ENCODE peak calls at places on chromosomes 2 and 18, in nine cellular contexts. One of them, this sample, is unnamed.

GRCh38 chr2:64652231-64653173 is 1.2 kb downstream of the SERTAD2 start:
- DNase-seq in MG63: peak
- DNase-seq in naive thymus-derived CD8-positive, alpha-beta T cell: no peak
- DNase-seq in tibial artery: peak
- DNase-seq in EL: peak
- DNase-seq in non-pigmented ciliary epithelial cell: no peak
- DNase-seq in AG04450: no peak
- DNase-seq in ascending aorta: peak
- DNase-seq in sigmoid colon: peak
- DNase-seq in this sample: peak

GRCh38 chr2:45607701-45608100 is 3.4 kb downstream of the SRBD1 start:
- DNase-seq in EL: peak
- DNase-seq in AG04450: no peak
- DNase-seq in sigmoid colon: no peak
- DNase-seq in tibial artery: no peak
- DNase-seq in naive thymus-derived CD8-positive, alpha-beta T cell: no peak
- DNase-seq in MG63: no peak
- DNase-seq in non-pigmented ciliary epithelial cell: no peak
- DNase-seq in ascending aorta: no peak
- DNase-seq in this sample: peak

GRCh38 chr2:151333083-151333482 is 24.3 kb upstream of the TNFAIP6 start:
- DNase-seq in sigmoid colon: no peak
- DNase-seq in ascending aorta: no peak
- DNase-seq in naive thymus-derived CD8-positive, alpha-beta T cell: no peak
- DNase-seq in non-pigmented ciliary epithelial cell: no peak
- DNase-seq in tibial artery: no peak
- DNase-seq in EL: no peak
- DNase-seq in MG63: no peak
- DNase-seq in AG04450: no peak
- DNase-seq in this sample: no peak

GRCh38 chr2:231299267-231299666 is 96.2 kb upstream of the B3GNT7 start:
- DNase-seq in sigmoid colon: no peak
- DNase-seq in naive thymus-derived CD8-positive, alpha-beta T cell: no peak
- DNase-seq in AG04450: no peak
- DNase-seq in MG63: no peak
- DNase-seq in ascending aorta: no peak
- DNase-seq in non-pigmented ciliary epithelial cell: no peak
- DNase-seq in tibial artery: no peak
- DNase-seq in EL: no peak
- DNase-seq in this sample: no peak

GRCh38 chr18:39389800-39390379 is 1824.3 kb upstream of the CELF4 start:
- DNase-seq in tibial artery: no peak
- DNase-seq in AG04450: no peak
- DNase-seq in sigmoid colon: no peak
- DNase-seq in ascending aorta: no peak
- DNase-seq in MG63: peak
- DNase-seq in EL: peak
- DNase-seq in non-pigmented ciliary epithelial cell: no peak
- DNase-seq in naive thymus-derived CD8-positive, alpha-beta T cell: no peak
- DNase-seq in this sample: no peak

GRCh38 chr2:3602553-3603339 is 7.8 kb downstream of the COLEC11 start:
- DNase-seq in ascending aorta: no peak
- DNase-seq in AG04450: no peak
- DNase-seq in naive thymus-derived CD8-positive, alpha-beta T cell: no peak
- DNase-seq in tibial artery: no peak
- DNase-seq in sigmoid colon: peak
- DNase-seq in non-pigmented ciliary epithelial cell: no peak
- DNase-seq in EL: no peak
- DNase-seq in MG63: no peak
- DNase-seq in this sample: no peak

GRCh38 chr2:69816923-69817542 is 12.4 kb upstream of the GMCL1 start:
- DNase-seq in MG63: peak
- DNase-seq in ascending aorta: peak
- DNase-seq in non-pigmented ciliary epithelial cell: peak
- DNase-seq in sigmoid colon: peak
- DNase-seq in naive thymus-derived CD8-positive, alpha-beta T cell: peak
- DNase-seq in tibial artery: peak
- DNase-seq in EL: peak
- DNase-seq in AG04450: peak
- DNase-seq in this sample: peak

GRCh38 chr2:187429989-187430388 is 18.1 kb downstream of the CALCRL start:
- DNase-seq in ascending aorta: no peak
- DNase-seq in MG63: no peak
- DNase-seq in naive thymus-derived CD8-positive, alpha-beta T cell: no peak
- DNase-seq in tibial artery: no peak
- DNase-seq in EL: peak
- DNase-seq in AG04450: no peak
- DNase-seq in non-pigmented ciliary epithelial cell: peak
- DNase-seq in sigmoid colon: no peak
- DNase-seq in this sample: peak

GRCh38 chr18:7940976-7941375 is 373.9 kb downstream of the PTPRM start:
- DNase-seq in naive thymus-derived CD8-positive, alpha-beta T cell: no peak
- DNase-seq in AG04450: no peak
- DNase-seq in MG63: no peak
- DNase-seq in sigmoid colon: no peak
- DNase-seq in ascending aorta: no peak
- DNase-seq in non-pigmented ciliary epithelial cell: no peak
- DNase-seq in tibial artery: no peak
- DNase-seq in EL: no peak
- DNase-seq in this sample: no peak

GRCh38 chr18:76764296-76764901 is 58.0 kb upstream of the ZNF236 start:
- DNase-seq in EL: no peak
- DNase-seq in AG04450: no peak
- DNase-seq in sigmoid colon: no peak
- DNase-seq in MG63: no peak
- DNase-seq in non-pigmented ciliary epithelial cell: no peak
- DNase-seq in naive thymus-derived CD8-positive, alpha-beta T cell: no peak
- DNase-seq in ascending aorta: no peak
- DNase-seq in tibial artery: no peak
- DNase-seq in this sample: no peak

GRCh38 chr2:59068255-59068654 is 827.1 kb upstream of the FANCL start:
- DNase-seq in non-pigmented ciliary epithelial cell: no peak
- DNase-seq in naive thymus-derived CD8-positive, alpha-beta T cell: no peak
- DNase-seq in ascending aorta: no peak
- DNase-seq in tibial artery: no peak
- DNase-seq in AG04450: no peak
- DNase-seq in MG63: no peak
- DNase-seq in EL: no peak
- DNase-seq in sigmoid colon: peak
- DNase-seq in this sample: no peak

GRCh38 chr2:44902767-44903166 is 38.7 kb upstream of the SIX3 start:
- DNase-seq in non-pigmented ciliary epithelial cell: no peak
- DNase-seq in tibial artery: no peak
- DNase-seq in AG04450: no peak
- DNase-seq in ascending aorta: no peak
- DNase-seq in MG63: no peak
- DNase-seq in sigmoid colon: no peak
- DNase-seq in naive thymus-derived CD8-positive, alpha-beta T cell: no peak
- DNase-seq in EL: no peak
- DNase-seq in this sample: no peak

GRCh38 chr2:7108792-7109557 is 191.8 kb downstream of the RNF144A start:
- DNase-seq in tibial artery: no peak
- DNase-seq in sigmoid colon: no peak
- DNase-seq in non-pigmented ciliary epithelial cell: no peak
- DNase-seq in ascending aorta: no peak
- DNase-seq in naive thymus-derived CD8-positive, alpha-beta T cell: no peak
- DNase-seq in AG04450: no peak
- DNase-seq in EL: no peak
- DNase-seq in MG63: no peak
- DNase-seq in this sample: no peak

GRCh38 chr2:7394195-7394594 is 477.0 kb downstream of the RNF144A start:
- DNase-seq in sigmoid colon: no peak
- DNase-seq in MG63: no peak
- DNase-seq in tibial artery: no peak
- DNase-seq in AG04450: no peak
- DNase-seq in non-pigmented ciliary epithelial cell: no peak
- DNase-seq in ascending aorta: no peak
- DNase-seq in EL: no peak
- DNase-seq in naive thymus-derived CD8-positive, alpha-beta T cell: no peak
- DNase-seq in this sample: no peak

GRCh38 chr18:11500153-11501122 is 109.0 kb upstream of the SLC35G4 start:
- DNase-seq in AG04450: peak
- DNase-seq in sigmoid colon: no peak
- DNase-seq in EL: peak
- DNase-seq in non-pigmented ciliary epithelial cell: peak
- DNase-seq in ascending aorta: no peak
- DNase-seq in naive thymus-derived CD8-positive, alpha-beta T cell: no peak
- DNase-seq in tibial artery: no peak
- DNase-seq in MG63: peak
- DNase-seq in this sample: peak

GRCh38 chr18:10057808-10058791 is 144.3 kb downstream of the VAPA start:
- DNase-seq in tibial artery: peak
- DNase-seq in non-pigmented ciliary epithelial cell: no peak
- DNase-seq in MG63: peak
- DNase-seq in EL: peak
- DNase-seq in AG04450: no peak
- DNase-seq in naive thymus-derived CD8-positive, alpha-beta T cell: no peak
- DNase-seq in ascending aorta: no peak
- DNase-seq in sigmoid colon: no peak
- DNase-seq in this sample: peak

GRCh38 chr2:121095257-121096080 is 189.5 kb downstream of the TFCP2L1 start:
- DNase-seq in EL: peak
- DNase-seq in MG63: peak
- DNase-seq in sigmoid colon: peak
- DNase-seq in non-pigmented ciliary epithelial cell: peak
- DNase-seq in tibial artery: peak
- DNase-seq in AG04450: no peak
- DNase-seq in ascending aorta: no peak
- DNase-seq in naive thymus-derived CD8-positive, alpha-beta T cell: no peak
- DNase-seq in this sample: peak

GRCh38 chr2:100744184-100744583 is 75.8 kb upstream of the NPAS2 start:
- DNase-seq in tibial artery: no peak
- DNase-seq in non-pigmented ciliary epithelial cell: no peak
- DNase-seq in naive thymus-derived CD8-positive, alpha-beta T cell: no peak
- DNase-seq in AG04450: no peak
- DNase-seq in ascending aorta: no peak
- DNase-seq in EL: no peak
- DNase-seq in MG63: no peak
- DNase-seq in sigmoid colon: no peak
- DNase-seq in this sample: no peak

GRCh38 chr2:105813405-105813804 is 68.7 kb downstream of the NCK2 start:
- DNase-seq in naive thymus-derived CD8-positive, alpha-beta T cell: no peak
- DNase-seq in non-pigmented ciliary epithelial cell: no peak
- DNase-seq in tibial artery: no peak
- DNase-seq in MG63: no peak
- DNase-seq in ascending aorta: no peak
- DNase-seq in EL: no peak
- DNase-seq in AG04450: no peak
- DNase-seq in sigmoid colon: no peak
- DNase-seq in this sample: no peak

GRCh38 chr2:109619131-109619615 is 5.0 kb downstream of the SOWAHC start:
- DNase-seq in naive thymus-derived CD8-positive, alpha-beta T cell: no peak
- DNase-seq in sigmoid colon: no peak
- DNase-seq in AG04450: no peak
- DNase-seq in EL: no peak
- DNase-seq in MG63: no peak
- DNase-seq in tibial artery: no peak
- DNase-seq in non-pigmented ciliary epithelial cell: no peak
- DNase-seq in ascending aorta: no peak
- DNase-seq in this sample: no peak

GRCh38 chr2:121309801-121310200 is 24.8 kb upstream of the TFCP2L1 start:
- DNase-seq in ascending aorta: peak
- DNase-seq in sigmoid colon: peak
- DNase-seq in MG63: no peak
- DNase-seq in tibial artery: no peak
- DNase-seq in EL: no peak
- DNase-seq in naive thymus-derived CD8-positive, alpha-beta T cell: no peak
- DNase-seq in AG04450: no peak
- DNase-seq in non-pigmented ciliary epithelial cell: no peak
- DNase-seq in this sample: no peak

GRCh38 chr2:64383016-64383588 is 70.9 kb upstream of the LGALSL start:
- DNase-seq in ascending aorta: no peak
- DNase-seq in MG63: no peak
- DNase-seq in EL: no peak
- DNase-seq in sigmoid colon: no peak
- DNase-seq in tibial artery: no peak
- DNase-seq in AG04450: no peak
- DNase-seq in naive thymus-derived CD8-positive, alpha-beta T cell: no peak
- DNase-seq in non-pigmented ciliary epithelial cell: no peak
- DNase-seq in this sample: no peak

GRCh38 chr2:145692971-145693478 is 1173.1 kb upstream of the ZEB2 start:
- DNase-seq in MG63: peak
- DNase-seq in sigmoid colon: no peak
- DNase-seq in EL: peak
- DNase-seq in ascending aorta: no peak
- DNase-seq in naive thymus-derived CD8-positive, alpha-beta T cell: no peak
- DNase-seq in AG04450: peak
- DNase-seq in non-pigmented ciliary epithelial cell: peak
- DNase-seq in tibial artery: no peak
- DNase-seq in this sample: peak

GRCh38 chr2:74849228-74849892 is 15.4 kb downstream of the HK2 start:
- DNase-seq in AG04450: no peak
- DNase-seq in EL: no peak
- DNase-seq in tibial artery: no peak
- DNase-seq in sigmoid colon: no peak
- DNase-seq in MG63: no peak
- DNase-seq in ascending aorta: no peak
- DNase-seq in non-pigmented ciliary epithelial cell: no peak
- DNase-seq in naive thymus-derived CD8-positive, alpha-beta T cell: peak
- DNase-seq in this sample: peak

GRCh38 chr18:9753863-9754262 is 45.8 kb downstream of the RAB31 start:
- DNase-seq in naive thymus-derived CD8-positive, alpha-beta T cell: no peak
- DNase-seq in MG63: no peak
- DNase-seq in ascending aorta: no peak
- DNase-seq in sigmoid colon: no peak
- DNase-seq in AG04450: no peak
- DNase-seq in non-pigmented ciliary epithelial cell: no peak
- DNase-seq in tibial artery: no peak
- DNase-seq in EL: no peak
- DNase-seq in this sample: no peak

GRCh38 chr2:80381666-80382065 is 77.1 kb upstream of the LRRTM1 start:
- DNase-seq in ascending aorta: no peak
- DNase-seq in EL: no peak
- DNase-seq in tibial artery: no peak
- DNase-seq in naive thymus-derived CD8-positive, alpha-beta T cell: no peak
- DNase-seq in sigmoid colon: no peak
- DNase-seq in MG63: no peak
- DNase-seq in AG04450: no peak
- DNase-seq in non-pigmented ciliary epithelial cell: no peak
- DNase-seq in this sample: no peak

GRCh38 chr2:171855401-171855800 is 38.6 kb downstream of the SLC25A12 start:
- DNase-seq in MG63: no peak
- DNase-seq in non-pigmented ciliary epithelial cell: no peak
- DNase-seq in ascending aorta: no peak
- DNase-seq in sigmoid colon: no peak
- DNase-seq in AG04450: no peak
- DNase-seq in tibial artery: no peak
- DNase-seq in naive thymus-derived CD8-positive, alpha-beta T cell: no peak
- DNase-seq in EL: peak
- DNase-seq in this sample: no peak

GRCh38 chr2:40516604-40517003 is 64.7 kb upstream of the SLC8A1 start:
- DNase-seq in AG04450: no peak
- DNase-seq in EL: no peak
- DNase-seq in ascending aorta: no peak
- DNase-seq in MG63: no peak
- DNase-seq in tibial artery: no peak
- DNase-seq in non-pigmented ciliary epithelial cell: no peak
- DNase-seq in naive thymus-derived CD8-positive, alpha-beta T cell: no peak
- DNase-seq in sigmoid colon: no peak
- DNase-seq in this sample: no peak

GRCh38 chr2:173571021-173571821 is 216.5 kb downstream of the CDCA7 start:
- DNase-seq in tibial artery: no peak
- DNase-seq in MG63: no peak
- DNase-seq in non-pigmented ciliary epithelial cell: no peak
- DNase-seq in sigmoid colon: no peak
- DNase-seq in ascending aorta: no peak
- DNase-seq in naive thymus-derived CD8-positive, alpha-beta T cell: no peak
- DNase-seq in EL: peak
- DNase-seq in AG04450: no peak
- DNase-seq in this sample: peak